ENCODE peak calls at places on chromosomes 6 and 20, in seven cellular contexts. D, Y, T, M, N, H and U are unnamed samples.

GRCh38 chr20:47205577-47206123 is 150.8 kb downstream of the ZMYND8 start:
- DNase-seq in D (peak), Y (peak), T (peak), M (peak), N (no peak), H (peak), U (peak)

GRCh38 chr6:99138445-99138844 is 190.7 kb upstream of the FBXL4 start:
- DNase-seq in D (no peak), Y (no peak), T (no peak), M (no peak), N (no peak), H (no peak), U (no peak)

GRCh38 chr6:53892707-53893106 is 97.9 kb downstream of the LRRC1 start:
- DNase-seq in D (no peak), Y (no peak), T (no peak), M (no peak), N (no peak), H (peak), U (no peak)

GRCh38 chr6:85643530-85644373 is 1.1 kb upstream of the SYNCRIP start:
- DNase-seq in D (peak), Y (peak), T (peak), M (peak), N (peak), H (peak), U (peak)

GRCh38 chr6:169990095-169991030 is 238.9 kb downstream of the ERMARD start:
- DNase-seq in D (no peak), Y (no peak), T (no peak), M (no peak), N (no peak), H (no peak), U (no peak)

GRCh38 chr20:53621482-53622246 is 28.0 kb upstream of the ZNF217 start:
- DNase-seq in D (no peak), Y (peak), T (peak), M (peak), N (no peak), H (peak), U (peak)

GRCh38 chr20:37406010-37406998 is 60.4 kb downstream of the SRC start:
- DNase-seq in D (no peak), Y (peak), T (peak), M (no peak), N (no peak), H (peak), U (peak)

GRCh38 chr6:131182991-131183425 is 47.7 kb downstream of the AKAP7 start:
- DNase-seq in D (peak), Y (peak), T (peak), M (peak), N (no peak), H (peak), U (peak)

GRCh38 chr20:8205996-8206395 is 73.9 kb downstream of the PLCB1 start:
- DNase-seq in D (no peak), Y (peak), T (no peak), M (no peak), N (no peak), H (no peak), U (no peak)

GRCh38 chr6:38281131-38281530 is 358.6 kb downstream of the BTBD9 start:
- DNase-seq in D (no peak), Y (no peak), T (no peak), M (no peak), N (no peak), H (no peak), U (no peak)

GRCh38 chr6:63272397-63272796 is 47.4 kb downstream of the LGSN start:
- DNase-seq in D (no peak), Y (peak), T (no peak), M (peak), N (no peak), H (peak), U (peak)

GRCh38 chr6:134117409-134117808 is 65.0 kb upstream of the SLC2A12 start:
- DNase-seq in D (peak), Y (no peak), T (no peak), M (peak), N (no peak), H (no peak), U (peak)

GRCh38 chr6:131754088-131754487 is 43.3 kb upstream of the CTAGE9 start:
- DNase-seq in D (peak), Y (no peak), T (no peak), M (peak), N (no peak), H (no peak), U (peak)

GRCh38 chr6:105560611-105561066 is 157.8 kb upstream of the PREP start:
- DNase-seq in D (peak), Y (peak), T (no peak), M (peak), N (no peak), H (peak), U (peak)

GRCh38 chr6:21836292-21836691 is 242.7 kb downstream of the SOX4 start:
- DNase-seq in D (no peak), Y (no peak), T (no peak), M (no peak), N (no peak), H (no peak), U (peak)

GRCh38 chr20:54650201-54650722 is 174.9 kb downstream of the DOK5 start:
- DNase-seq in D (no peak), Y (no peak), T (no peak), M (no peak), N (no peak), H (no peak), U (no peak)

GRCh38 chr6:43061861-43062260 is 2.4 kb downstream of the KLC4 start:
- DNase-seq in D (no peak), Y (peak), T (no peak), M (peak), N (no peak), H (no peak), U (no peak)

GRCh38 chr20:13857304-13857703 is 72.5 kb downstream of the NDUFAF5 start:
- DNase-seq in D (no peak), Y (no peak), T (no peak), M (no peak), N (no peak), H (no peak), U (no peak)

GRCh38 chr6:77650098-77650663 is 2.7 kb upstream of the MEI4 start:
- DNase-seq in D (no peak), Y (no peak), T (no peak), M (peak), N (no peak), H (peak), U (no peak)

GRCh38 chr6:125097186-125097585 is 56.4 kb upstream of the TPD52L1 start:
- DNase-seq in D (no peak), Y (no peak), T (no peak), M (no peak), N (no peak), H (no peak), U (no peak)

GRCh38 chr6:74182992-74183391 is 487.0 kb downstream of the CD109 start:
- DNase-seq in D (no peak), Y (no peak), T (no peak), M (no peak), N (no peak), H (no peak), U (no peak)

GRCh38 chr20:6940052-6940451 is 172.6 kb downstream of the BMP2 start:
- DNase-seq in D (no peak), Y (peak), T (no peak), M (no peak), N (no peak), H (peak), U (no peak)

GRCh38 chr6:32886674-32887383 is 32.8 kb downstream of the PSMB9 start:
- DNase-seq in D (peak), Y (peak), T (no peak), M (peak), N (no peak), H (no peak), U (peak)

GRCh38 chr20:34928411-34928810 is 27.2 kb downstream of the GSS start:
- DNase-seq in D (no peak), Y (no peak), T (no peak), M (no peak), N (no peak), H (no peak), U (no peak)

GRCh38 chr6:1929931-1930330 is 315.5 kb downstream of the GMDS start:
- DNase-seq in D (no peak), Y (no peak), T (no peak), M (no peak), N (no peak), H (no peak), U (no peak)

GRCh38 chr20:32893878-32894483 is 35.3 kb downstream of the EFCAB8 start:
- DNase-seq in D (peak), Y (peak), T (peak), M (peak), N (no peak), H (peak), U (peak)

GRCh38 chr6:7114744-7115451 is 7.1 kb downstream of the RREB1 start:
- DNase-seq in D (no peak), Y (no peak), T (no peak), M (no peak), N (no peak), H (no peak), U (no peak)

GRCh38 chr6:21181866-21182265 is 411.7 kb upstream of the SOX4 start:
- DNase-seq in D (no peak), Y (no peak), T (no peak), M (no peak), N (no peak), H (peak), U (no peak)

GRCh38 chr6:163745566-163746400 is 331.3 kb downstream of the QKI start:
- DNase-seq in D (peak), Y (peak), T (peak), M (peak), N (no peak), H (no peak), U (peak)

GRCh38 chr6:3489032-3489757 is 32.3 kb upstream of the SLC22A23 start:
- DNase-seq in D (peak), Y (peak), T (no peak), M (peak), N (no peak), H (no peak), U (no peak)

GRCh38 chr6:148199584-148199983 is 143.1 kb upstream of the SASH1 start:
- DNase-seq in D (no peak), Y (no peak), T (no peak), M (no peak), N (no peak), H (no peak), U (no peak)

GRCh38 chr6:147530132-147531060 is 21.9 kb downstream of the SAMD5 start:
- DNase-seq in D (no peak), Y (peak), T (no peak), M (no peak), N (no peak), H (no peak), U (peak)

GRCh38 chr20:11920083-11920482 is 2.4 kb downstream of the BTBD3 start:
- DNase-seq in D (no peak), Y (no peak), T (no peak), M (no peak), N (no peak), H (no peak), U (no peak)
- H3K4me3 ChIP-seq in D (no peak), Y (no peak), T (no peak), M (no peak), N (no peak), H (no peak), U (no peak)

DNA sequence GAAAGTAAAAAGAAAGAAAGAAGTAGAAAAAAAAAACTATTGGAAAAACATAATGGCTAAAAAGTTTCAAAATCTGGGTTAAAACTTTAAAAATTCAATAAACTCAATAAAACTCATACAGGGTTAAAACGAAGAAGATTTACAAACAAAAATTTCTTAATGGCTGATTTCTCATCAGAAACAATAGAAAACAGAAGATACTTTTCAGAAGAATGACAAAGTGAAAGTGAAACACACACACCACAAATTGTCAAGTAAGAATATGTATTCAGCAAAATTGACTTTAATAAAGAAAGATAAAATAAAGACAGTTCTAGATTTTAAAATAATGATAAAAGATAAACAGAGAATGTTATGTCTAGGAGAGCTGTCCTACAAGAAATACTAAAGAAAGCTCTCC is 618.9 kb upstream of the GJE1 start:
- DNase-seq in D (no peak), Y (no peak), T (no peak), M (peak), N (no peak), H (no peak), U (peak)
- H3K4me3 ChIP-seq in D (no peak), Y (peak), T (no peak), M (no peak), N (no peak), H (no peak), U (no peak)

DNA sequence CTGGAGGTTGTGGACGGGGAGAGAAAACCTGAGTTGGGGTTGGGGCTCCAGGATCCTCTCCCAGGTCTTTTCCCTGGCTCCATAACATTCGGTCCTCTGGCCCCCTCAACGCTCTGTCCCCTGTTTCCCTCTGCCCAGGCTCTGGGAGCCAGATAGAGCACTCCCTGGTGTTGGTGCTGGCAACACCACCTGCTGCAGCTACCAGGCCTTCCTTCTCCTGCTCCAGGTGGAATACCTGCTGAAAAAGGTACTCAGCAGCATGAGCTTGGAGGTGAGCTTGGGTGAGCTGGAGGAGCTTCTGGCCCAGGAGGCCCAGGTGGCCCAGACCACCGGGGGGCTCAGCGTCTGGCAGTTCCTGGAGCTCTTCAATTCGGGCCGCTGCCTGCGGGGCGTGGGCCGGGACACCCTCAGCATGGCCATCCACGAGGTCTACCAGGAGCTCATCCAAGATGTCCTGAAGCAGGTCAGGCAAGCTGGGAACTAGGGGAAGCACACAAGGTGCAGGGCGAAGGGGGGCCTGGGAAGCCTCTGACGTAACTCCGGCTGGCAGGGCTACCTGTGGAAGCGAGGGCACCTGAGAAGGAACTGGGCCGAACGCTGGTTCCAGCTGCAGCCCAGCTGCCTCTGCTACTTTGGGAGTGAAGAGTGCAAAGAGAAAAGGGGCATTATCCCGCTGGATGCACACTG is 14.6 kb downstream of the DEF6 start:
- DNase-seq in D (no peak), Y (no peak), T (no peak), M (no peak), N (no peak), H (no peak), U (no peak)
- H3K4me3 ChIP-seq in D (no peak), Y (no peak), T (no peak), M (no peak), N (peak), H (no peak), U (no peak)

GRCh38 chr6:30556714-30556963 is 350 bp upstream of the GNL1 start:
- DNase-seq in D (no peak), Y (no peak), T (no peak), M (no peak), N (peak), H (peak), U (no peak)

GRCh38 chr6:30556006-30556713 is at the start of gene GNL1:
- DNase-seq in D (peak), Y (peak), T (peak), M (peak), N (peak), H (peak), U (peak)

GRCh38 chr6:30554962-30555361 is 1.3 kb downstream of the GNL1 start:
- DNase-seq in D (no peak), Y (no peak), T (no peak), M (peak), N (no peak), H (no peak), U (no peak)

GRCh38 chr6:30554404-30554803 is 1.9 kb downstream of the GNL1 start:
- DNase-seq in D (no peak), Y (no peak), T (no peak), M (no peak), N (no peak), H (no peak), U (no peak)

GRCh38 chr6:30555428-30556005 is 772 bp downstream of the GNL1 start:
- DNase-seq in D (peak), Y (no peak), T (no peak), M (peak), N (no peak), H (peak), U (peak)
- H3K4me3 ChIP-seq in D (peak), Y (peak), T (peak), M (peak), N (peak), H (peak), U (peak)

DNA sequence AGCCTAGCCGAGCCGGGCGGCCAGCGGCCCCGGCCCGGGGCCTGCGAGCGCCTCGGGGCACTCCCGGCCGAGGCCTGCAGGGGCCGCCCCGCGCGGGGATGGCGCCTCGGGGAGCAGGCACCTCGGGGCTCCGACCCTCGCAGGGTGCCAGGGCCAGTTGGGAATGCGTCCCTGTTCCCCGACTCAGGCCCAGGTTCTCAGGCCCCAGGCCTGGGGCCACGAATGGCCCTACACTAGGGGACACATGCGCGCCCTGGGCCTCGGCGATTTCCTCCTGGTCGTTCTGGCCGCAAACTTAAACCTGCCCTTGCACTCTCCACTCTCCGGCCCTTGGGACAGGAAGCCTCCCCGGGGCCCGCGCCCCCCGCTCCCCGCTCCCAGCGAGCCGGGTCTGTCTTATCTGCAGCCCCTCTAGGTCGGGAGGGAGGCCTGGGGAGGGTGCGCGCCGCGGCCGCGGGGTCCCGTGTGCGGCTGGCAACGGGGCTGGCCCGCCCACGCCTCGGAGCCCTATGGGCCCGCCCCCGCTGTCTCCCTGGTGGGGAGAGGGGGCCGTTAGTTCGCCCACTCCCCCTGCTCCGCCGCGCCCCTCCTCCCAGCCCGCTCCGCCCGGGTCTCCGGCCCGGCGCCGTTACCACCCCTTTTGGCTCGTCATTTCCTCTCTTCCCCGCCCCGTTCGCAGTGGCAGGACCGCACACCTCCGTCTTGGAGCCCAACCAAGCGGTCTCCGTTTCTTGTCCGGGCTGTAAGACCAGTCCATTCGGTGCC is 611 bp downstream of the NFYA start:
- DNase-seq in D (peak), Y (peak), T (peak), M (peak), N (peak), H (peak), U (peak)
- H3K4me3 ChIP-seq in D (peak), Y (peak), T (peak), M (peak), N (peak), H (peak), U (peak)

GRCh38 chr6:114009192-114009591 is 38.2 kb upstream of the HDAC2 start:
- DNase-seq in D (no peak), Y (no peak), T (no peak), M (no peak), N (no peak), H (no peak), U (no peak)
- H3K4me3 ChIP-seq in D (no peak), Y (no peak), T (no peak), M (no peak), N (no peak), H (no peak), U (no peak)

DNA sequence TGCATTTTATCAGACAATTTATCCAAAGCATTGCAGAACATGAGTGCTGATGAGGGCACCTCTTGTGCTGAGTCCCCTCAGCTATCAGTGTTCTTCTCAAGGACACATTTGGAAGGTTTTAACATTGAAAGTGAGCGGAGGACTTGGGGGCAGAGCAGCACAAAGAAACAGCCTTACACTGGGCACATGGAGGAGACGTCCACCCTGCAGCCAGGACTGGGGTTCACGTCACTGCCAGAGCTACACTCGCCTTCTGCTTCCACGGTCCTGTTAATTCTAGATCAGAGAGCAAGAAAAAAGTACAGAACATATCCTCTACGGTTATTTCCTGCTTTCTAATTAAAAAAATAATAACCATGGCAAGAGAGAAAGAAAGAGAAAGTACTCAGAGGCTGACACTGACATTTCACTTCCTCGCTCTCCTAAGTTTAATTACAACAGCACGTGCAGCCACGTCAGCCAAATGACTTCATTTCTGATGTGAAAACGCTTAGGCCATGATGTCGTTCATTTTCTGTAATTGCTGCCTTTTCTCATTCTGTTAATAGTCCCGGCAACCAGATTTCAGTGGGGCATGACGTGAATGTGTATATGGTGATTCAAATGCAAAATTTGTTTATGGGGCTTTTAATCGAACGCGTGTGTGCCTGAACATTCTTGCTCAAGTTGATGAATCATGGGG is 5.1 kb downstream of the PRND start:
- DNase-seq in D (peak), Y (no peak), T (no peak), M (peak), N (no peak), H (peak), U (peak)
- H3K4me3 ChIP-seq in D (no peak), Y (no peak), T (no peak), M (no peak), N (peak), H (peak), U (peak)

DNA sequence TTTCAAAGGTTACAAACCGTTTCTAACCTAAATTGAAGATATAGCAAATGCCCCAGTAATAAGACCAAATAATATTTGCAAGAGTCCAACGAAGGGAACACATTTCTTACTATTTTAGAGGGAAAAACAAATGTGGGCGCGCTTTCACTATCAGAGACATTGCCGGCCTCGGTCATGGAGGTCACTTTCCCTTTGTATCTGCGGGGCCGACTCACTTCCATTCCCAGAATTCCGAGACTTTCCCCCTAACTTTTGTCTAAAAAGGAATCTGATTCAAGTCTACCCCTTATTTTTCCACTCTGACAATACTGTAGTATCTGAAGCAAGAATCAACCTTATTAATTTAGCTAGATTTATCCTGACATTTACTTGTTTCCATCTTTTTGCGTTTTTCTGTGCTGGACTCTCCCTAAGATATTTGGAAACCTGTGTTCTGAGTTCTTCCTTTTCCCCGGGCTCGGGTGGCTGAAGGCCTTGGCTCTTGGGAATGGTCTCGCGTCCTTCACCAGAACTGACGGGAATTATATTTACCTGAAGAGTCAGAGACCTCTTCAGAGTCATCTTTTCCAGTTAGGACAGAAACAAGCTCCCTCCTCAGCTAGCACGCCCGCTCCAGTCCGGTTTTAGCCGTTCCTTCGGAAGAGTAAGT is 71.8 kb upstream of the ZNF184 start:
- DNase-seq in D (peak), Y (no peak), T (no peak), M (no peak), N (no peak), H (no peak), U (no peak)
- H3K4me3 ChIP-seq in D (peak), Y (no peak), T (peak), M (peak), N (no peak), H (peak), U (peak)